ENCODE peak calls at places on chromosome 13, in ten cellular contexts. R, X, M, T, S, H, D, F, E and K are unnamed samples.
A peak's percentile ranks its signal among the peaks of the same experiment; 100 is the strongest.

GRCh38 chr13:97141564-97142005 is 80.5 kb upstream of the MBNL2 start:
- DNase-seq in R (peak; percentile 45), X (peak; percentile 83), M (peak; percentile 67), T (peak; percentile 91), S (no peak), H (no peak), D (peak; percentile 93), F (peak; percentile 39), E (no peak), K (peak; percentile 79)

GRCh38 chr13:29952245-29952644 is 101.8 kb upstream of the UBL3 start:
- DNase-seq in R (no peak), X (no peak), M (no peak), T (no peak), S (no peak), H (no peak), D (no peak), F (no peak), E (no peak), K (no peak)

GRCh38 chr13:96650301-96650886 is 343.9 kb downstream of the OXGR1 start:
- DNase-seq in R (no peak), X (no peak), M (no peak), T (peak; percentile 87), S (no peak), H (no peak), D (peak; percentile 44), F (no peak), E (no peak), K (no peak)

GRCh38 chr13:50914848-50915247 is 5.3 kb downstream of the RNASEH2B start:
- DNase-seq in R (no peak), X (peak; percentile 15), M (no peak), T (peak; percentile 10), S (no peak), H (no peak), D (peak; percentile 70), F (no peak), E (no peak), K (no peak)

GRCh38 chr13:45683701-45684100 is 18.4 kb upstream of the CBY2 start:
- DNase-seq in R (no peak), X (no peak), M (peak; percentile 20), T (no peak), S (no peak), H (no peak), D (no peak), F (no peak), E (no peak), K (no peak)

GRCh38 chr13:75312884-75313520 is 169.0 kb downstream of the TBC1D4 start:
- DNase-seq in R (no peak), X (no peak), M (no peak), T (no peak), S (no peak), H (no peak), D (no peak), F (no peak), E (no peak), K (no peak)

GRCh38 chr13:73987618-73988017 is 146.6 kb downstream of the KLF12 start:
- DNase-seq in R (no peak), X (no peak), M (no peak), T (no peak), S (no peak), H (no peak), D (no peak), F (no peak), E (no peak), K (no peak)

GRCh38 chr13:61774903-61775302 is 359.3 kb upstream of the PCDH20 start:
- DNase-seq in R (no peak), X (no peak), M (no peak), T (no peak), S (no peak), H (no peak), D (no peak), F (no peak), E (no peak), K (no peak)

GRCh38 chr13:112072531-112073244 is 5.7 kb downstream of the SOX1 start:
- DNase-seq in R (no peak), X (no peak), M (peak; percentile 66), T (no peak), S (no peak), H (no peak), D (no peak), F (no peak), E (peak; percentile 13), K (no peak)

GRCh38 chr13:21998279-21998678 is 327.4 kb downstream of the FGF9 start:
- DNase-seq in R (no peak), X (no peak), M (no peak), T (no peak), S (no peak), H (no peak), D (no peak), F (no peak), E (no peak), K (no peak)

GRCh38 chr13:52994865-52995264 is 33.7 kb upstream of the OLFM4 start:
- DNase-seq in R (no peak), X (no peak), M (no peak), T (no peak), S (no peak), H (no peak), D (no peak), F (no peak), E (no peak), K (no peak)

GRCh38 chr13:50690020-50690419 is 153.5 kb downstream of the DLEU7 start:
- DNase-seq in R (no peak), X (no peak), M (no peak), T (no peak), S (no peak), H (no peak), D (no peak), F (no peak), E (no peak), K (no peak)

GRCh38 chr13:109509154-109509905 is 277.1 kb downstream of the IRS2 start:
- DNase-seq in R (no peak), X (peak; percentile 54), M (no peak), T (peak; percentile 86), S (no peak), H (no peak), D (peak; percentile 76), F (no peak), E (no peak), K (no peak)

GRCh38 chr13:47326061-47326460 is 429.2 kb upstream of the HTR2A start:
- DNase-seq in R (no peak), X (no peak), M (no peak), T (peak; percentile 94), S (no peak), H (no peak), D (peak; percentile 63), F (no peak), E (no peak), K (no peak)

GRCh38 chr13:23674795-23675640 is 104.8 kb downstream of the TNFRSF19 start:
- DNase-seq in R (no peak), X (peak; percentile 74), M (no peak), T (peak; percentile 96), S (no peak), H (no peak), D (peak; percentile 86), F (no peak), E (no peak), K (no peak)

GRCh38 chr13:94656766-94657165 is 55.1 kb downstream of the GPR180 start:
- DNase-seq in R (no peak), X (peak; percentile 70), M (no peak), T (peak; percentile 94), S (no peak), H (no peak), D (peak; percentile 93), F (no peak), E (no peak), K (no peak)

GRCh38 chr13:112618501-112618900 is 30.5 kb upstream of the TUBGCP3 start:
- DNase-seq in R (no peak), X (no peak), M (no peak), T (no peak), S (no peak), H (no peak), D (no peak), F (no peak), E (no peak), K (no peak)

GRCh38 chr13:98143601-98144500 is 957 bp downstream of the FARP1 start:
- DNase-seq in R (peak; percentile 4), X (peak; percentile 61), M (peak; percentile 16), T (peak; percentile 77), S (no peak), H (no peak), D (peak; percentile 76), F (peak; percentile 23), E (peak; percentile 45), K (no peak)

GRCh38 chr13:67855837-67856238 is 625.7 kb upstream of the PCDH9 start:
- DNase-seq in R (no peak), X (no peak), M (no peak), T (no peak), S (no peak), H (no peak), D (no peak), F (no peak), E (no peak), K (no peak)

GRCh38 chr13:19606152-19606551 is 27.3 kb upstream of the MPHOSPH8 start:
- DNase-seq in R (peak; percentile 11), X (peak; percentile 31), M (no peak), T (peak; percentile 54), S (no peak), H (no peak), D (peak; percentile 36), F (no peak), E (no peak), K (no peak)

GRCh38 chr13:30318026-30318425 is 10.7 kb upstream of the KATNAL1 start:
- DNase-seq in R (no peak), X (no peak), M (no peak), T (no peak), S (no peak), H (no peak), D (no peak), F (no peak), E (no peak), K (no peak)

GRCh38 chr13:104650426-104650825 is 1584.2 kb upstream of the SLC10A2 start:
- DNase-seq in R (no peak), X (no peak), M (no peak), T (no peak), S (no peak), H (no peak), D (no peak), F (no peak), E (no peak), K (peak; percentile 25)

GRCh38 chr13:100461309-100462035 is 127.1 kb downstream of the GGACT start:
- DNase-seq in R (no peak), X (no peak), M (no peak), T (peak; percentile 11), S (no peak), H (no peak), D (no peak), F (no peak), E (no peak), K (no peak)

GRCh38 chr13:65856464-65856863 is 1373.7 kb downstream of the PCDH9 start:
- DNase-seq in R (no peak), X (peak; percentile 45), M (no peak), T (peak; percentile 84), S (no peak), H (no peak), D (peak; percentile 0), F (no peak), E (no peak), K (no peak)

GRCh38 chr13:38355595-38356120 is 6.0 kb downstream of the UFM1 start:
- DNase-seq in R (no peak), X (no peak), M (no peak), T (no peak), S (no peak), H (no peak), D (no peak), F (no peak), E (no peak), K (no peak)

GRCh38 chr13:25899464-25899863 is 152.4 kb downstream of the SHISA2 start:
- DNase-seq in R (no peak), X (no peak), M (no peak), T (no peak), S (no peak), H (no peak), D (no peak), F (no peak), E (no peak), K (no peak)